ENCODE peak calls at places on chromosomes 11 and 22, in six cellular contexts. K is Panc1, A is upper lobe of right lung, P is fibroblast of lung, J is GM23338, C is endodermal cell. N is an unnamed sample.
A peak's percentile ranks its signal among the peaks of the same experiment; 100 is the strongest.

GRCh38 chr11:9550209-9550628 is 23.3 kb upstream of the WEE1 start:
- DNase-seq in C (no peak), P (no peak), K (no peak), J (no peak), A (no peak), N (no peak)

GRCh38 chr11:10139081-10139480 is 154.9 kb downstream of the SBF2 start:
- DNase-seq in P (no peak), K (no peak), A (no peak), J (no peak), C (no peak), N (no peak)

GRCh38 chr11:44963071-44963575 is 12.4 kb upstream of the TP53I11 start:
- DNase-seq in J (no peak), K (no peak), A (no peak), C (no peak), P (no peak), N (no peak)

GRCh38 chr11:102552447-102553200 is 22.1 kb upstream of the MMP7 start:
- DNase-seq in J (no peak), K (no peak), P (no peak), A (no peak), C (no peak), N (peak; percentile 14)

GRCh38 chr11:124865181-124865901 is at the start of gene ROBO3:
- DNase-seq in P (peak; percentile 15), K (no peak), C (peak; percentile 68), J (peak; percentile 50), A (no peak), N (no peak)

GRCh38 chr22:37636186-37636948 is 3.1 kb upstream of the SH3BP1 start:
- DNase-seq in A (no peak), P (peak; percentile 93), K (no peak), J (peak; percentile 47), C (no peak), N (peak; percentile 36)

GRCh38 chr11:35583843-35584242 is 34.4 kb upstream of the FJX1 start:
- DNase-seq in J (no peak), A (no peak), P (no peak), K (no peak), C (no peak), N (no peak)

GRCh38 chr22:37669586-37669985 is 5.8 kb upstream of the LGALS1 start:
- DNase-seq in K (no peak), P (peak; percentile 25), A (no peak), C (no peak), J (no peak), N (no peak)

GRCh38 chr11:111911563-111912401 is at the start of gene CRYAB:
- DNase-seq in J (peak; percentile 62), C (peak; percentile 65), K (no peak), A (peak; percentile 78), P (peak; percentile 78), N (peak; percentile 35)

GRCh38 chr22:26590525-26590858 is 560 bp upstream of the TPST2 start:
- DNase-seq in P (peak; percentile 30), C (no peak), K (no peak), J (no peak), A (no peak), N (peak; percentile 26)

GRCh38 chr11:39247570-39248137 is 2211.8 kb downstream of the LRRC4C start:
- DNase-seq in C (no peak), P (no peak), J (no peak), A (no peak), K (no peak), N (no peak)

GRCh38 chr11:34339149-34340064 is 18.4 kb downstream of the ABTB2 start:
- DNase-seq in A (no peak), P (no peak), C (peak; percentile 60), J (no peak), K (no peak), N (no peak)

GRCh38 chr11:100869328-100869727 is 182.2 kb downstream of the ARHGAP42 start:
- DNase-seq in J (no peak), K (no peak), A (no peak), P (no peak), C (no peak), N (no peak)

GRCh38 chr22:44735518-44736428 is 16.6 kb upstream of the ARHGAP8 start:
- DNase-seq in A (peak; percentile 89), P (peak; percentile 38), K (peak; percentile 35), C (peak; percentile 98), J (peak; percentile 92), N (peak; percentile 56)

GRCh38 chr11:69877235-69877634 is 58.0 kb upstream of the FGF3 start:
- DNase-seq in J (no peak), C (peak; percentile 30), A (peak; percentile 46), K (no peak), P (no peak), N (no peak)

GRCh38 chr11:45606514-45607024 is 58.9 kb downstream of the CHST1 start:
- DNase-seq in J (peak; percentile 93), C (peak; percentile 88), A (no peak), K (no peak), P (no peak), N (no peak)

GRCh38 chr11:74311352-74311926 is at the start of gene P4HA3:
- DNase-seq in K (no peak), J (peak; percentile 87), P (peak; percentile 46), C (peak; percentile 94), A (peak; percentile 89), N (peak; percentile 66)

GRCh38 chr11:28514391-28514790 is 406.2 kb downstream of the METTL15 start:
- DNase-seq in P (no peak), K (no peak), C (no peak), J (no peak), A (no peak), N (no peak)

GRCh38 chr11:70029115-70029830 is 48.8 kb upstream of the ANO1 start:
- DNase-seq in K (no peak), C (peak; percentile 69), J (peak; percentile 18), A (no peak), P (no peak), N (no peak)

GRCh38 chr22:17303840-17304779 is 65.2 kb upstream of the CECR2 start:
- DNase-seq in K (no peak), J (no peak), C (no peak), P (no peak), A (no peak), N (no peak)

GRCh38 chr11:63682045-63682915 is 980 bp downstream of the RTN3 start:
- DNase-seq in J (peak; percentile 66), K (no peak), P (peak; percentile 32), A (no peak), C (peak; percentile 71), N (peak; percentile 38)

GRCh38 chr11:12604557-12605105 is 69.6 kb upstream of the TEAD1 start:
- DNase-seq in P (no peak), C (no peak), K (no peak), J (no peak), A (no peak), N (no peak)

GRCh38 chr22:27107824-27108223 is 450.4 kb downstream of the MIAT start:
- DNase-seq in J (no peak), K (no peak), P (peak; percentile 54), A (no peak), C (peak; percentile 50), N (peak; percentile 96)

GRCh38 chr11:117841582-117842031 is 17.1 kb upstream of the FXYD2 start:
- DNase-seq in A (no peak), K (no peak), J (no peak), P (no peak), C (no peak), N (no peak)

GRCh38 chr11:2827256-2827655 is 58.3 kb downstream of the CDKN1C start:
- DNase-seq in A (no peak), C (no peak), P (no peak), K (no peak), J (no peak), N (no peak)

GRCh38 chr11:2826679-2827056 is 58.9 kb downstream of the CDKN1C start:
- DNase-seq in A (no peak), J (no peak), K (no peak), C (no peak), P (no peak), N (no peak)

GRCh38 chr11:2824851-2825250 is 60.7 kb downstream of the CDKN1C start:
- DNase-seq in C (no peak), K (no peak), P (no peak), J (no peak), A (no peak), N (no peak)

GRCh38 chr11:2825261-2825885 is 60.2 kb downstream of the CDKN1C start:
- DNase-seq in J (no peak), C (no peak), A (peak; percentile 87), K (no peak), P (peak; percentile 82), N (no peak)

GRCh38 chr11:2825886-2826678 is 59.5 kb downstream of the CDKN1C start:
- DNase-seq in K (no peak), A (peak; percentile 81), J (no peak), P (peak; percentile 95), C (no peak), N (no peak)
- H3K4me3 ChIP-seq in K (no peak overlapping the region), A (peak overlapping the region; percentile 11), J (no peak overlapping the region), P (no peak overlapping the region), C (no peak overlapping the region), N (no peak overlapping the region)

DNA sequence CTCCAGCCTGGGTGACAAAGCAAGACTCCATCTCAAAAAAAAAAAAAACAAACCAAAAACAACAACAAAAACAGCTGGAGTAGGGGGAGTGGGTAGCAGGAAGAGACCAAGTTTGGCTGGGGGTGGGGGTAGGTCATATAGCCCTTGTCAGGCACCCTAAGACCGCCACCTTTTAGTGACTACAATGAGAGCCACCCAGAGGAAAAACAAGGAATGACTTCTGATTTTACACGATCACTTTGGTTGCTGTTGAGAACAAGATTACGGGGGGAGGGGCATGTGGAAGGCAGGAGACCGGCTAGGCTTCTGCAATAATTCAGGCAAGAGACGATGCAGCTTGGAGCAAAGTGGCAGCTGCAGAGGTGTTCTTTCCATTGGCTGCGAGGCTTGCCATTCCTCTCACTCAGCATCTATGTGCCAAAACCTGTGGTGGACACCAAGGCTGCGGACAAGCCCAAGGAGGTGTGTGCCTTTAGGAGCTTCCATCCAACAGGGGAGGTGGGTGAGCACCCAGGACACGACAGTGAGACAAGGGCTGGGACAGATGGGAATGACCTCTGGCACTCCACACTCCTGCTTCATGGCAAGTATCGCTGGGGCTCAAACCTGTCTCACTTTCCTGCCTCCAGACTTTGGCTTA is 1.7 kb downstream of the RPS19BP1 start:
- DNase-seq in K (no peak), A (no peak), C (peak; percentile 74), P (peak; percentile 54), J (peak; percentile 89), N (peak; percentile 48)
- H3K4me1 ChIP-seq in K (peaks cover 49% of the 10 kb centered on the region), A (peaks cover 58% of the 10 kb centered on the region), C (peaks cover 25% of the 10 kb centered on the region), P (peaks cover 17% of the 10 kb centered on the region), J (peaks cover 47% of the 10 kb centered on the region), N (peaks cover 2% of the 10 kb centered on the region)

GRCh38 chr22:49825436-49825835 is 2.2 kb downstream of the BRD1 start:
- DNase-seq in K (no peak), A (no peak), C (no peak), P (peak; percentile 38), J (no peak), N (no peak)
- H3K27ac ChIP-seq in K (peak overlapping the region; percentile 69), A (no peak overlapping the region), C (no peak overlapping the region), P (peak overlapping the region; percentile 86), J (no peak overlapping the region), N (no peak overlapping the region)

GRCh38 chr11:57426439-57426753 is 525 bp downstream of the SLC43A3 start:
- DNase-seq in K (no peak), J (peak; percentile 50), C (peak; percentile 54), A (no peak), P (no peak), N (no peak)

GRCh38 chr11:57428643-57429042 is 1.7 kb upstream of the SLC43A3 start:
- DNase-seq in C (no peak), K (no peak), J (no peak), P (no peak), A (no peak), N (no peak)

GRCh38 chr11:57427692-57428082 is 766 bp upstream of the SLC43A3 start:
- DNase-seq in J (no peak), K (no peak), C (no peak), A (no peak), P (peak; percentile 96), N (no peak)

GRCh38 chr11:57425565-57426438 is 1.1 kb downstream of the SLC43A3 start:
- DNase-seq in P (no peak), A (peak; percentile 83), K (no peak), J (no peak), C (no peak), N (no peak)

GRCh38 chr11:57426754-57427691 is at the start of gene SLC43A3:
- DNase-seq in K (no peak), P (peak; percentile 97), C (peak; percentile 89), J (peak; percentile 88), A (peak; percentile 89), N (no peak)
- H3K4me3 ChIP-seq in K (peak within 1 kb of the TSS; percentile 37), P (peak within 1 kb of the TSS; percentile 74), C (peak within 1 kb of the TSS; percentile 73), J (peak within 1 kb of the TSS; percentile 61), A (peak within 1 kb of the TSS; percentile 56), N (peak within 1 kb of the TSS; percentile 48)

N was measured in small intestine.